ENCODE peak calls at places on chromosomes 11 and 22, in four cellular contexts. Q is tibial artery; S is SK-N-SH; A is CD8-positive, alpha-beta T cell. U is an unnamed sample.
A peak's percentile ranks its signal among the peaks of the same experiment; 100 is the strongest.

GRCh38 chr11:3189886-3190583 is 24.9 kb upstream of the OSBPL5 start:
- DNase-seq in Q (no peak), S (no peak), A (no peak), U (no peak)

GRCh38 chr11:33005175-33005574 is 10.5 kb upstream of the DEPDC7 start:
- DNase-seq in Q (no peak), S (no peak), A (peak; percentile 14), U (no peak)

GRCh38 chr11:11982461-11982860 is 26.0 kb downstream of the DKK3 start:
- DNase-seq in Q (no peak), S (no peak), A (no peak), U (no peak)

GRCh38 chr22:38415561-38416321 is 39.3 kb downstream of the KCNJ4 start:
- DNase-seq in Q (peak; percentile 59), S (no peak), A (no peak), U (peak; percentile 41)

GRCh38 chr11:1559103-1559951 is 12.7 kb downstream of the DUSP8 start:
- DNase-seq in Q (peak; percentile 99), S (peak; percentile 52), A (no peak), U (peak; percentile 78)

GRCh38 chr11:2929511-2929879 is 275 bp upstream of the PHLDA2 start:
- DNase-seq in Q (peak; percentile 82), S (peak; percentile 69), A (no peak), U (peak; percentile 52)

GRCh38 chr11:45560153-45560934 is 105.1 kb downstream of the CHST1 start:
- DNase-seq in Q (no peak), S (peak; percentile 71), A (no peak), U (no peak)

GRCh38 chr11:77793972-77794371 is 26.6 kb downstream of the RSF1 start:
- DNase-seq in Q (no peak), S (no peak), A (no peak), U (no peak)

GRCh38 chr11:67283490-67283963 is 5.6 kb upstream of the ANKRD13D start:
- DNase-seq in Q (no peak), S (no peak), A (no peak), U (no peak)

GRCh38 chr11:72776844-72777754 is 16.7 kb downstream of the STARD10 start:
- DNase-seq in Q (no peak), S (no peak), A (no peak), U (no peak)

GRCh38 chr11:66008468-66009101 is 3.2 kb upstream of the CST6 start:
- DNase-seq in Q (no peak), S (no peak), A (no peak), U (no peak)

GRCh38 chr11:80365315-80365714 is 924.5 kb upstream of the TENM4 start:
- DNase-seq in Q (no peak), S (no peak), A (no peak), U (no peak)

GRCh38 chr22:21579474-21579851 is 11.9 kb downstream of the UBE2L3 start:
- DNase-seq in Q (no peak), S (no peak), A (no peak), U (no peak)

GRCh38 chr11:16993495-16993894 is 20.7 kb downstream of the PLEKHA7 start:
- DNase-seq in Q (no peak), S (no peak), A (no peak), U (no peak)

GRCh38 chr11:94759522-94759921 is 8.6 kb upstream of the AMOTL1 start:
- DNase-seq in Q (no peak), S (peak; percentile 54), A (no peak), U (no peak)

GRCh38 chr11:15618583-15619032 is 503.9 kb downstream of the INSC start:
- DNase-seq in Q (no peak), S (no peak), A (no peak), U (no peak)

GRCh38 chr11:126137146-126137545 is 74.3 kb downstream of the RPUSD4 start:
- DNase-seq in Q (no peak), S (no peak), A (no peak), U (no peak)

DNA sequence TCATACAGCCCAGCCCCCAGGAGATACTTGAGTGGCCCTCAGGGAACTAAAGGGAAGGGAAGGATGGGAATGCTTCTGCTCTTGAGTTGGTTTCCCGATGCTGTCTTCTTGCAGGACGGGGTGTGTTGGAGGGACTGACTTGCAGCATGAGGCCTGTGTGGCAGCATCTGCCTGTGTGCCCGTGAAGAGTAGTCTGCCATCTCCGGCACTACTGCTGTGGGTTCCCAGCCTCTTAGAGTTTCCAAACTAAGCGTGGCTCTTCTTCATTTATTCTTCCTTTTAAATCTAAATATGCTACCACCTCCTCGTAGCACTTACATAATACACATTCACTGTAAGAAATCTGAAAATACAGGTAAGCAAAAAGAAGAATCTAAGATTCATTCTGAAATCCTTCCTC is 12.8 kb downstream of the EXT2 start:
- DNase-seq in Q (no peak), S (no peak), A (no peak), U (no peak)
- H3K4me3 ChIP-seq in Q (no peak overlapping the region), S (no peak overlapping the region), A (no peak overlapping the region), U (no peak overlapping the region)

GRCh38 chr11:61666684-61667297 is 13.4 kb upstream of the DAGLA start:
- DNase-seq in Q (no peak), S (no peak), A (no peak), U (no peak)
- H3K27me3 ChIP-seq in Q (peaks cover 8% of the 10 kb centered on the region), S (peaks cover 9% of the 10 kb centered on the region), A (peaks cover 3% of the 10 kb centered on the region), U (no peaks in the 10 kb centered on the region)

GRCh38 chr11:86453290-86454030 is 78.8 kb downstream of the CCDC81 start:
- DNase-seq in Q (no peak), S (no peak), A (no peak), U (no peak)
- TF ChIP-seq CTCF in Q (no peak), S (peak; percentile 30), A (no peak), U (no peak)

DNA sequence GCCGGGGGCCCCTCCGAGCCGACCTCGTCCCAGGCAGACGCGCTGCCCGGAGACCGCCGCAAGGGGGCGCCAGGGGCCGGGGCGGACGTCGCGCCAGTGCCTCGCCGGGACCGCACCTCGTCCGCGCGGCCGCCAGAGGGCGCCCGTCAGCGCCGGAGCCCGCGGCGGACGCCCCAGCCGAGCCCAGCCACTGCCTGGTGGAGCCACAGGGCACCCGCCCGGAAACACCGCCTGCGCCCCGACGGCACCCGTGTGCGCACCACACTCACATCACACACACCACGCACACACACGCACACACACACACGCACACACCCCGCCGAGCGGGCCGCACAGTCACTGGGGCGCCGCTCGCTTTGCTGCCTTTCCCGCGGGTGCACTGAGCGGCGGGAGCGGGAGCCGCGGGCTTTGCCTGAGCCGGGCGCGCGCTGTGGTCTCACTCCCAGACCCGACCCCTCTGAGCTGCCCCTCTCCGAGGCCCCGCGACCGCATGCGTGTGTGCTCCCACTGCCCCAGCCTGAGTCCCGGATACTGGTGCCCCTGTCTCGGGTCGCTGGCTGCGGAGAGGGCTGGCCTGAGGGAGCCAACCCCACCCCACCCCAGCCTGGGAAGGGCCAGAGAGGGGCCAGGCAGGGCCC is 449.3 kb downstream of the OPCML start:
- DNase-seq in Q (no peak), S (peak; percentile 95), A (peak; percentile 22), U (no peak)
- H3K4me3 ChIP-seq in Q (no peak overlapping the region), S (peak overlapping the region; percentile 44), A (no peak overlapping the region), U (peak overlapping the region; percentile 69)

GRCh38 chr11:76674517-76675400 is 4.2 kb upstream of the LRRC32 start:
- DNase-seq in Q (no peak), S (no peak), A (no peak), U (no peak)
- H3K27me3 ChIP-seq in Q (no peaks in the 10 kb centered on the region), S (no peaks in the 10 kb centered on the region), A (no peaks in the 10 kb centered on the region), U (peaks cover 7% of the 10 kb centered on the region)

GRCh38 chr22:22802346-22802970 is 85.2 kb upstream of the IGLL5 start:
- DNase-seq in Q (peak; percentile 13), S (no peak), A (peak; percentile 54), U (no peak)
- TF ChIP-seq CTCF in Q (no peak), S (peak; percentile 42), A (peak; percentile 80), U (no peak)

GRCh38 chr11:35326266-35326879 is 93.0 kb downstream of the SLC1A2 start:
- DNase-seq in Q (no peak), S (no peak), A (no peak), U (no peak)

GRCh38 chr11:35324981-35325380 is 94.4 kb downstream of the SLC1A2 start:
- DNase-seq in Q (no peak), S (no peak), A (no peak), U (no peak)

GRCh38 chr11:35330156-35330889 is 89.0 kb downstream of the SLC1A2 start:
- DNase-seq in Q (no peak), S (no peak), A (no peak), U (no peak)

GRCh38 chr11:35330924-35331323 is 88.4 kb downstream of the SLC1A2 start:
- DNase-seq in Q (no peak), S (no peak), A (peak; percentile 48), U (no peak)

DNA sequence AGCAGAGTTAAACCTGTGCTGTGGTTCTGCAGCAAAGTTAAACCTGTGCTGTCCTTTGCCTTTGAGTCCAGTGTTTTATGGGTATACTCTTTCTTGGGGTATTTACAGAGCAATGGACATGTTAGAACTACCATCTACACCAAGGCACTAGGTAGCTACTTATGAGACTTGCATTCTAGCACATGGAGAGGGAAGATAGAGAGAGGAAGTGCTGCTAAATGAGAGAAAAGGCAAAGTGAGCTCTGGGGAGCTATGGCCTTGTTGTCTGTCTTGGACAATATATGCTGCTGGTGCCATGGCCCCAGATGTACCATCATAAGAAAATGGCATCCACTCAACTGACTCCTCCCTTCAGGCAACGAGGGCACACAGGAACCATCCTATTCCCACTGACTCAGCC is 91.5 kb downstream of the SLC1A2 start:
- DNase-seq in Q (no peak), S (no peak), A (no peak), U (no peak)
- H3K4me3 ChIP-seq in Q (no peak overlapping the region), S (no peak overlapping the region), A (no peak overlapping the region), U (no peak overlapping the region)

DNA sequence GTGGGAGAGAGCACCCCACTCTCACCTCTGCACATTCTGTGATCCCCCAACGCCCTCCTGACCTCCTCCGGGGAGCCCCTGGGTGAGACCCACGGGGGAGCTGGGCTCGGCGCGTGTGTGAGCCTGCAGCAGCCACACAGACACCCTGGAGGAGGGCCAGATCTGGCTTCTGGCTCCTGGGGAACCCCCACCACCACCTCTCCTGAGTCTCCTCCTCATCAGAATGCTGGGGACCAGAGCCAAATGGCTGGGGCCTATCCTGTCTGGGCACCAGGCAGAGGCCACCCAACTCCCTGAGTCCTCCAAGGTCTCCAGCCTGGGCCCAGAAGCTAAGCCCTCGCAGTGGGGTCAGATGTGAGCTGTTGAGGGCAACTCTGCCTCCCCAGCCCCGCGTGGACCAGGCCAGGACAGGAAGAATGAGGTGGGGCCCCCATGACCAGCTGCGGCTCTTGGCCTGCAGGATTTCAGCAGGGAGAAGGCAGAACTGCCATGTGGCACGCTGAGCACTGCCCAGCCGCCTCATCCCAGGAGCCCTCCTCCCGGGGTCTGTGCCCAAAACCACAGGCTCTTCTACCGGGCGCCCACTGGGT is 5.5 kb upstream of the PIM3 start:
- DNase-seq in Q (no peak), S (no peak), A (no peak), U (no peak)
- H3K27me3 ChIP-seq in Q (no peaks in the 10 kb centered on the region), S (no peaks in the 10 kb centered on the region), A (no peaks in the 10 kb centered on the region), U (no peaks in the 10 kb centered on the region)